ENCODE peak calls at places on chromosomes 16 and 17, in eight cellular contexts. C is tibial nerve; P is A673; N is IMR-90; W is CD8-positive, alpha-beta T cell; S is heart left ventricle; B is body of pancreas; I is tibial artery. T is an unnamed sample.

GRCh38 chr16:12801511-12802042 is 2.1 kb downstream of the CPPED1 start:
- DNase-seq in C (no peak), W (no peak), P (no peak), I (no peak), S (no peak), B (peak), N (peak), T (peak)

GRCh38 chr17:80544655-80545498 is at the start of gene RPTOR:
- DNase-seq in S (peak), W (peak), P (peak), I (peak), N (peak), C (peak), B (peak), T (peak)

GRCh38 chr16:5633845-5634440 is 536.3 kb upstream of the EEF2KMT start:
- DNase-seq in S (no peak), I (no peak), B (no peak), C (no peak), N (peak), P (peak), W (no peak), T (no peak)

GRCh38 chr17:73013816-73014663 is 78.4 kb downstream of the SLC39A11 start:
- DNase-seq in P (peak), N (peak), I (no peak), S (no peak), C (no peak), W (no peak), B (no peak), T (no peak)

GRCh38 chr16:2299915-2300192 is 31.9 kb upstream of the RNPS1 start:
- DNase-seq in I (no peak), P (no peak), B (no peak), C (no peak), N (no peak), W (no peak), S (no peak), T (no peak)

GRCh38 chr16:48152226-48152625 is 3.6 kb downstream of the ABCC12 start:
- DNase-seq in B (no peak), P (no peak), C (no peak), I (no peak), N (no peak), W (no peak), S (no peak), T (no peak)

GRCh38 chr17:17298108-17298507 is 5.1 kb upstream of the NT5M start:
- DNase-seq in I (no peak), P (no peak), S (no peak), W (no peak), C (no peak), B (no peak), N (peak), T (peak)

GRCh38 chr16:8886593-8887437 is 4.7 kb downstream of the LITAFD start:
- DNase-seq in W (no peak), C (no peak), I (no peak), P (no peak), S (no peak), B (no peak), N (no peak), T (no peak)

GRCh38 chr17:68257924-68258323 is 10.1 kb downstream of the AMZ2 start:
- DNase-seq in B (no peak), C (no peak), W (no peak), N (peak), P (no peak), S (no peak), I (no peak), T (no peak)

DNA sequence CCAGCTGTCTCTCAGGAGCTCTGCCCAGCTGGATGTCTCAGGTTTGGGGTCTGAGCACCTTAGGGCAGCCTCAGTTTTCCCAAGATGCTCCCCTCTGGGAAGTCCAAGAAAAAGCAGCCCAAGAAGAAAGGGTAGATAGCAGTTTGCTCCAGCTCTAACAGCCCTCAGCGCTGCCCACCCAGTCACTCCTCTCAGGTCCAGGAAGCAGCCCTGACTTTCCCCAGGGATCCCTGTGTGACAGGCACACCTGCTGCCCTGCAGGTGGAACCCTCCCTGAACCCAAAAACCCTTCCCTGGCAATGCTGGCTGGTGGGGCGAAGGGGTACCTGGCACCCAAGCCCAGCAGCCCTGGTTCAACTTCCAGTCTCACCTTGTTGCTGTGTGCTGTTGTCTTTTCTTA is 48.1 kb downstream of the BEAN1 start:
- DNase-seq in S (no peak), N (no peak), I (no peak), W (no peak), P (no peak), B (no peak), C (no peak), T (no peak)
- H3K4me3 ChIP-seq in S (no peak), N (no peak), I (no peak), W (no peak), P (no peak), B (no peak), C (no peak), T (no peak)

DNA sequence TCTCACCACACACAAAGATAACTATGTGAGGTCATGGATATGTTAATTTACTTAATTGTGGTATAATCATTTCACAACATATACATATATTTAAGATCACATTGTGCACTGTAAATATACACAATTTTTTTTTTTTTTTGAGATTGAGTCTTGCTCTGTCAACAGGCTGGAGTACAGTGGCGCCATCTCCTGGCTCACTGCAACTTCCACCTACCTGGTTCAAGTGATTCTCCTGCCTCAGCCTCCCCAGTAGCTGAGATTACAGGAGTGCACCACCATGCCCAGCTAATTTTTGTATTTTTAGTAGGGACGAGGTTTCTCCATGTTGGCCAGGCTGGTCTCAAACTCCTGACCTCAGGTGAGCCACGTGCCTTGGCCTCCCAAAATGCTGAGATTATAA is 11.5 kb upstream of the PRSS54 start:
- DNase-seq in S (no peak), C (no peak), N (peak), I (no peak), P (peak), B (peak), W (peak), T (peak)
- TF ChIP-seq CTCF in S (no peak), C (no peak), N (peak), I (peak), P (peak), B (peak), W (peak), T (peak)

GRCh38 chr17:82062984-82063368 is 2.6 kb downstream of the DUS1L start:
- DNase-seq in W (no peak), B (no peak), C (no peak), I (no peak), S (no peak), N (no peak), P (no peak), T (no peak)

GRCh38 chr17:82065193-82065637 is 389 bp downstream of the DUS1L start:
- DNase-seq in B (no peak), I (no peak), C (no peak), S (no peak), W (no peak), P (no peak), N (peak), T (peak)

GRCh38 chr17:82064433-82065192 is 991 bp downstream of the DUS1L start:
- DNase-seq in B (no peak), N (no peak), P (no peak), I (no peak), W (no peak), C (no peak), S (peak), T (no peak)

GRCh38 chr17:82062076-82062983 is 3.3 kb downstream of the DUS1L start:
- DNase-seq in P (no peak), N (no peak), S (peak), B (no peak), W (no peak), I (no peak), C (no peak), T (no peak)

DNA sequence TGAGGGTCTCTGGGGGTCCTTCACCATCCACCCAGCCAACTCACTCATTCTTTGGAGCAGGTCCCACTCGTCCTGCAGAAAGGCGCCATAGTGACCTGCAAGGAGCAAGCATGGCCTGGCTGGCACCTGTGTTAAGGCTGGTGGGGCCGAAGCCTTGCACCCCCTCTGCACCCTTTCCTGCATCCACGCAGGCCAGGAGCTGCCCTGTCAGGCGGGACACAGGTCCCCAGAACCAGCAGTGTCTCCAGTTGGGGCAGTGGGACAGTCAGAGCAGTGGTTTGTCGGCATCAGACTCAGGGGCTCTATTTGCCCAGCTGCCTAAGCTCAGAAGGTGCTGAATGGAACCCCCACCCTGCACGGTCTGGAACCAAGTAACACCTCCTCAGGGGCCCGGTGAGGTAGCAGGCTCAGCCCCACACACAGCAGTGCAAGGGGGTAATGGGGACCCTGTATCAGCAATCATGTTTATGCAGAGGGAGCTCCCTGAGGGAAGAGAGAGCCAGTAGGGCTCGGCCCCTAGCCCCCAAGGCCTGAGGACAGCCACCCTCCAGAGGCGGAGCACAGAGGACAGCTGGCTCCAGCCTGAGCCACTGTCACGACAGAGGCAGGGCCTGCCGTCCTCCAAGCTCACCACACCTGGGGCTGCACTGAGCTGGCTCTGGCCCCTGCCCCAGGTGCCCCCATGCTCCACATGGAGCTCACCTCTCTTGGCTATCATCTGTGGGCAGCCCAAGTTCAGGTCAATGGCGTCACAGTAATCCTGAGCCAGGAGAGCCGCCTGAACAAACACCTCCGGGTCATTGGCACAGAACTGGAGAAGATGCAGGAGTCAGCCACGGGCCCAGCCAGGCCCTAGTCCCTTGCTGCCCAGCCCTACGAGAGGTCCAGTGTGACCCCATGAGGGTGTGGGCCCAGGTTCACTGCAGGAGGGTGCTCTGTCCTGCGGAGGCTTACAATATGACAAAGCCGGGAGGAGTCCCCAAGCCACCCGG is 1.9 kb downstream of the DUS1L start:
- DNase-seq in W (no peak), S (peak), C (no peak), N (no peak), P (no peak), I (no peak), B (no peak), T (no peak)
- H3K4me3 ChIP-seq in W (no peak), S (peak), C (no peak), N (no peak), P (peak), I (peak), B (no peak), T (peak)

GRCh38 chr17:13513039-13513405 is 88.7 kb downstream of the HS3ST3A1 start:
- DNase-seq in W (no peak), B (no peak), P (no peak), N (peak), C (no peak), S (peak), I (no peak), T (peak)
- TF ChIP-seq CTCF in W (no peak), B (no peak), P (no peak), N (no peak), C (no peak), S (no peak), I (no peak), T (peak)